ENCODE peak calls at places on chromosomes 1 and 21, in ten cellular contexts. T, B, Z, S, I, F, Y, H, J and M are unnamed samples.
A peak's percentile ranks its signal among the peaks of the same experiment; 100 is the strongest.

GRCh38 chr1:156693858-156694562 is 11.4 kb downstream of the CRABP2 start:
- DNase-seq in H (no peak), B (peak; percentile 75), S (no peak), Y (no peak), T (no peak), Z (no peak), J (no peak), I (no peak), F (no peak), M (no peak)

GRCh38 chr1:189269011-189269410 is 1208.7 kb downstream of the BRINP3 start:
- DNase-seq in J (peak; percentile 37), Z (no peak), S (peak; percentile 10), Y (no peak), B (peak; percentile 33), T (no peak), H (peak; percentile 24), F (no peak), I (no peak), M (no peak)

GRCh38 chr1:245247791-245248789 is 93.3 kb downstream of the KIF26B start:
- DNase-seq in Y (no peak), B (no peak), T (no peak), I (no peak), J (no peak), S (no peak), F (no peak), Z (no peak), H (no peak), M (no peak)

GRCh38 chr1:47931395-47931794 is 65.8 kb downstream of the TRABD2B start:
- DNase-seq in S (no peak), H (no peak), B (peak; percentile 51), T (no peak), Y (no peak), J (no peak), I (no peak), F (no peak), Z (no peak), M (no peak)

GRCh38 chr1:210883821-210884220 is 250.1 kb downstream of the KCNH1 start:
- DNase-seq in Z (no peak), T (no peak), S (peak; percentile 1), B (peak; percentile 61), J (peak; percentile 73), F (no peak), Y (no peak), H (peak; percentile 7), I (no peak), M (no peak)

GRCh38 chr1:110948038-110948810 is 15.5 kb downstream of the LRIF1 start:
- DNase-seq in J (peak; percentile 26), Y (no peak), B (peak; percentile 44), S (peak; percentile 64), T (no peak), H (peak; percentile 51), Z (no peak), F (no peak), I (no peak), M (no peak)

GRCh38 chr1:205248793-205249601 is 21.3 kb downstream of the TMCC2 start:
- DNase-seq in S (peak; percentile 43), I (peak; percentile 68), F (no peak), J (peak; percentile 62), T (peak; percentile 94), Y (no peak), B (no peak), Z (peak; percentile 86), H (peak; percentile 75), M (no peak)

GRCh38 chr1:245810789-245811337 is 656.1 kb downstream of the KIF26B start:
- DNase-seq in H (no peak), B (no peak), Y (peak; percentile 27), F (peak; percentile 86), Z (no peak), I (no peak), T (no peak), J (no peak), S (no peak), M (no peak)

GRCh38 chr1:85573348-85573747 is 7.2 kb upstream of the CCN1 start:
- DNase-seq in Z (no peak), H (peak; percentile 53), T (no peak), J (no peak), I (no peak), B (no peak), F (no peak), S (no peak), Y (no peak), M (no peak)

GRCh38 chr1:88204111-88204510 is 480.0 kb upstream of the PKN2 start:
- DNase-seq in I (no peak), Y (no peak), T (no peak), B (no peak), F (no peak), H (no peak), S (no peak), J (no peak), Z (no peak), M (no peak)

GRCh38 chr1:216119600-216119999 is 303.6 kb downstream of the USH2A start:
- DNase-seq in Z (no peak), H (peak; percentile 50), J (peak; percentile 38), F (no peak), Y (peak; percentile 9), B (peak; percentile 57), I (no peak), T (no peak), S (peak; percentile 39), M (no peak)

GRCh38 chr1:61131716-61132115 is 49.4 kb downstream of the NFIA start:
- DNase-seq in S (peak; percentile 52), H (peak; percentile 48), J (peak; percentile 54), Y (no peak), F (no peak), Z (no peak), I (no peak), T (no peak), B (no peak), M (no peak)

GRCh38 chr21:42302794-42303193 is 12.4 kb downstream of the TFF3 start:
- DNase-seq in H (no peak), B (no peak), F (no peak), J (no peak), I (no peak), T (no peak), Z (no peak), Y (no peak), S (no peak), M (no peak)
- TF ChIP-seq CTCF in H (no peak), B (no peak), F (no peak), J (no peak), I (no peak), T (no peak), Z (no peak), Y (no peak), S (no peak), M (no peak)

DNA sequence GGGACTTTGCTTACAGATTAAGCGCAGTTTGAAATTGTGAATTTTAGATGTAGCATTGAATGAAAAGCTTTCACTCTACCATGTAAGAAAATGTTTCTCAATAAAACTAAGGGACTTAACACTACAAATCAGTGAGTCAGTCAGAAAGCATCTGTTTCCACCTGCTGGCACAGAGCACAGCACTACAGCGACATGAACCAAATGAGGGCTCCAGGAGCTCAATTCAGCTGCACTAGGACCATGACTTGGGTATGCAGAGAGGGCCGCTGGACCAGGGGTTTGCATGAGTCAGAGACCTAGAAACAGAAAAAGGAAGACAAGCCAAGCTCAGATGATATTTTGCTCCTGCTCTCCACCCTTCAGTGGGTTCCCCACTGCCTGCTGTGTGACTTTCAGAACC is 5.2 kb downstream of the SUSD4 start:
- DNase-seq in Y (no peak), S (no peak), I (no peak), J (no peak), T (no peak), B (peak; percentile 61), Z (no peak), H (no peak), F (no peak), M (no peak)
- TF ChIP-seq CTCF in Y (no peak), S (no peak), I (no peak), J (no peak), T (no peak), B (peak; percentile 51), Z (no peak), H (no peak), F (no peak), M (no peak)

GRCh38 chr1:46247433-46248121 is at the start of gene RAD54L:
- DNase-seq in Z (peak; percentile 97), I (peak; percentile 98), B (peak; percentile 99), Y (peak; percentile 98), S (peak; percentile 99), J (peak; percentile 99), T (peak; percentile 98), F (peak; percentile 99), H (peak; percentile 99), M (no peak)

GRCh38 chr1:46248122-46248920 is 758 bp downstream of the RAD54L start:
- DNase-seq in T (peak; percentile 63), I (peak; percentile 64), Y (peak; percentile 19), Z (no peak), J (no peak), B (peak; percentile 48), F (peak; percentile 43), S (peak; percentile 28), H (no peak), M (no peak)

GRCh38 chr1:46246548-46247432 is 773 bp upstream of the RAD54L start:
- DNase-seq in Y (peak; percentile 56), B (no peak), I (peak; percentile 74), Z (no peak), J (no peak), S (peak; percentile 49), H (peak; percentile 45), T (peak; percentile 77), F (no peak), M (peak; percentile 96)

GRCh38 chr1:46242918-46243317 is 4.6 kb upstream of the RAD54L start:
- DNase-seq in J (no peak), I (no peak), Y (no peak), Z (no peak), T (no peak), H (no peak), S (no peak), B (no peak), F (no peak), M (no peak)

GRCh38 chr1:46244656-46245371 is 2.7 kb upstream of the RAD54L start:
- DNase-seq in J (no peak), I (no peak), S (peak; percentile 56), Y (peak; percentile 74), T (no peak), H (peak; percentile 5), B (peak; percentile 33), F (no peak), Z (no peak), M (no peak)
- TF ChIP-seq CTCF in J (peak; percentile 29), I (no peak), S (peak; percentile 38), Y (peak; percentile 19), T (no peak), H (peak; percentile 42), B (peak; percentile 52), F (peak; percentile 41), Z (peak; percentile 29), M (peak; percentile 38)

DNA sequence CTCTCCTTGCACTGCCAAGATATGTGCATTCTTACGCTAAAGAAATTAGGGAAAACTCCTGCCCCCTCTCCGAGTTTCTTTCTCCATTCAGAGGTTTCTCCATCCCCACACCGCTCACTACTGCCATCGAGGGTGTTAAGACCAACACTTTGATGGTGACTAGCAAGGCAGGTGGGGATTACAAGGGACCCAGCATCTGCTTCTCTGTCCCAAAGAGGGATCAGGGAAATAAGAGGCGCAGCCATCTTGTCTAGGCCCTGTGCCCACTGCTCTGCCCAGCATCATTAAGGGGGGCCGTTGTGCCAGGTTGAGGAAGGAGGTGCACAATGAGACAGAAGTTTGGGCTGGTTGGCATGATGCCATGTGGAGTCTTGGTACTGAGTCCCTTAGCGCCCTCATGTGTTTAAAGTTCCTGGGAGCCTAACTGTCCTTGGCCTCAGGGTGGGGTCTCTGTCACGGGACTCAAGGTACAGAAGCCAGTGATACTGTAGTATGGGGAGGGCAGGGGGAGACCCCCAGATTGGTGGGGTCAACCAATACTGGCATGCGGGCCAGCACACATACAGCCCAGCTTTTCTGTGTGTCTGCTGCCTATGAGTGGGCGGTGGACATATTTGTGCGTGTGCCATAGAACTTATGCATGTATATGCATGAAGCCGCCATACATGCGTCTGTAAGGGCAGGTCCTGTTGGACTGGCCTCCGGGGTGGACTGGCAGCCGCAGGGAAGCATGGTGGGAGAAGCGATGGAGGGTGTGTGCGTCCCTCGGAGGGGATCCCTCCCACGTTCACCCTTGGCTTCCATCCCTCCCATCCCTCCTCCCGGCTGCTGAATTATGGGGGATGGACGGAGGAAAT is 5.5 kb downstream of the EFNA3 start:
- DNase-seq in B (peak; percentile 75), F (no peak), J (no peak), H (no peak), S (peak; percentile 53), I (peak; percentile 71), T (peak; percentile 56), Z (no peak), Y (no peak), M (no peak)
- TF ChIP-seq CTCF in B (peak; percentile 58), F (no peak), J (peak; percentile 43), H (peak; percentile 34), S (peak; percentile 35), I (no peak), T (no peak), Z (no peak), Y (peak; percentile 2), M (peak; percentile 52)